ENCODE peak calls at places on chromosomes 16 and 17, in nine cellular contexts. R is cardiac fibroblast, I is fibroblast of lung, Z is fibroblast of mammary gland, K is pancreas, A is GM13977, X is uterus, J is Calu3, M is ovary. L is an unnamed sample.

GRCh38 chr16:70151941-70152509 is 21.6 kb upstream of the CLEC18C start:
- DNase-seq in R (peak; percentile 9), I (peak; percentile 52), Z (no peak), K (no peak), A (no peak), X (no peak), J (no peak), M (no peak), L (no peak)

GRCh38 chr16:87924937-87925670 is 11.2 kb downstream of the CA5A start:
- DNase-seq in R (no peak), I (no peak), Z (no peak), K (peak; percentile 89), A (no peak), X (no peak), J (no peak), M (no peak), L (no peak)

GRCh38 chr16:69112285-69113129 is 7.1 kb downstream of the HAS3 start:
- DNase-seq in R (peak; percentile 61), I (no peak), Z (peak; percentile 53), K (peak; percentile 53), A (peak; percentile 78), X (no peak), J (peak; percentile 83), M (no peak), L (peak; percentile 43)

GRCh38 chr17:17130077-17130844 is 75.9 kb downstream of the PLD6 start:
- DNase-seq in R (no peak), I (no peak), Z (no peak), K (no peak), A (no peak), X (no peak), J (no peak), M (no peak), L (no peak)

GRCh38 chr16:28623172-28623711 is 13.4 kb upstream of the SULT1A1 start:
- DNase-seq in R (no peak), I (peak; percentile 17), Z (no peak), K (peak; percentile 76), A (peak; percentile 54), X (no peak), J (peak; percentile 88), M (no peak), L (no peak)

GRCh38 chr17:64354824-64355535 is 35.7 kb downstream of the PECAM1 start:
- DNase-seq in R (peak; percentile 79), I (peak; percentile 60), Z (peak; percentile 86), K (no peak), A (no peak), X (no peak), J (no peak), M (no peak), L (no peak)

GRCh38 chr17:48593126-48593829 is at the start of gene HOXB5:
- DNase-seq in R (no peak), I (peak; percentile 54), Z (no peak), K (no peak), A (no peak), X (no peak), J (peak; percentile 30), M (no peak), L (no peak)

GRCh38 chr17:57604771-57605733 is 140.0 kb downstream of the CCDC182 start:
- DNase-seq in R (peak; percentile 55), I (peak; percentile 55), Z (no peak), K (no peak), A (peak; percentile 62), X (peak; percentile 57), J (no peak), M (peak; percentile 77), L (peak; percentile 45)

GRCh38 chr17:68432086-68432864 is 25.0 kb downstream of the WIPI1 start:
- DNase-seq in R (no peak), I (no peak), Z (no peak), K (no peak), A (no peak), X (no peak), J (no peak), M (no peak), L (no peak)

GRCh38 chr16:21684199-21684598 is 20.4 kb downstream of the OTOA start:
- DNase-seq in R (peak; percentile 13), I (no peak), Z (peak; percentile 4), K (no peak), A (no peak), X (no peak), J (peak; percentile 51), M (no peak), L (no peak)

GRCh38 chr17:41678411-41678906 is 10.2 kb upstream of the EIF1 start:
- DNase-seq in R (peak; percentile 36), I (peak; percentile 37), Z (no peak), K (no peak), A (no peak), X (no peak), J (peak; percentile 75), M (no peak), L (no peak)

GRCh38 chr16:72371307-72372081 is 199.5 kb upstream of the PMFBP1 start:
- DNase-seq in R (peak; percentile 48), I (peak; percentile 72), Z (peak; percentile 76), K (no peak), A (no peak), X (no peak), J (peak; percentile 37), M (no peak), L (peak; percentile 27)

GRCh38 chr16:19517424-19518089 is 4.3 kb downstream of the GDE1 start:
- DNase-seq in R (peak; percentile 72), I (peak; percentile 42), Z (peak; percentile 86), K (no peak), A (no peak), X (no peak), J (no peak), M (no peak), L (peak; percentile 17)

GRCh38 chr17:33753452-33753851 is 460.4 kb upstream of the ASIC2 start:
- DNase-seq in R (no peak), I (no peak), Z (no peak), K (no peak), A (no peak), X (no peak), J (no peak), M (no peak), L (no peak)

GRCh38 chr17:38328620-38329019 is 15.1 kb downstream of the GPR179 start:
- DNase-seq in R (no peak), I (no peak), Z (no peak), K (no peak), A (no peak), X (no peak), J (no peak), M (no peak), L (no peak)

DNA sequence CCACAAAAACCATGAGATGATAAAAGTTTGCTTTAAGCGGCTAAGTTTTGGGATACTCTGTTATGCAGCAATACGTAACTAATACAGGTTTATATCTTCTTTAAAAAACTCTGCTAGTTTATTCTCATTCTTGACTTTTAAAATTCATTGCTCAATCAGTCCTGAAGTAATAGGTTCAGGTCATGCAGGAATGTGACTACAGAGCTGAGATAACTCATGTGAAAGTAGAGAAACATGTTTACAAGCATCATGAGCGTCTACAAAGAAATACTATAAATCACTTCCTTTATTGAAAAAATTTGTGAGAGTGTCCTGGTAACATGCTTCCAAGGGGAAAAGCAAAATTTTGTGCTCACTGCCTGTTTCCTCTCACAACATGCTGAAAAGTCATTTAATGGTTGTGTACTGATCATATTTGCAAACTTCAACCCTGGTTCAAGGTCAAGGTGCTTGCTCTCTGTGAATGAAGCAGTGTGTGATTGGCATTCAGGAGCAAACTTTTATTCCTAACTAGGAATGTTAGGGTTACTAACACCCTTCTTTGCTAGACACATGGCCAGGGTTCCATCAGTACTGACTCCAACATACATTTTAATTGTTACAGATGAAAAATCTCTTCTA is 12.5 kb upstream of the TMIGD1 start:
- DNase-seq in R (peak; percentile 35), I (no peak), Z (peak; percentile 42), K (no peak), A (no peak), X (no peak), J (no peak), M (no peak), L (no peak)
- TF ChIP-seq CTCF in R (no peak), I (no peak), Z (no peak), K (no peak), A (no peak), X (no peak), J (no peak), M (no peak), L (no peak)

GRCh38 chr16:76857402-76857801 is 333.6 kb upstream of the MON1B start:
- DNase-seq in R (no peak), I (no peak), Z (no peak), K (no peak), A (no peak), X (no peak), J (no peak), M (no peak), L (no peak)

GRCh38 chr16:76856112-76856511 is 334.9 kb upstream of the MON1B start:
- DNase-seq in R (no peak), I (no peak), Z (no peak), K (no peak), A (no peak), X (no peak), J (no peak), M (no peak), L (no peak)

GRCh38 chr16:76854234-76854633 is 336.8 kb upstream of the MON1B start:
- DNase-seq in R (peak; percentile 18), I (no peak), Z (peak; percentile 8), K (no peak), A (no peak), X (no peak), J (peak; percentile 17), M (no peak), L (no peak)
- TF ChIP-seq CTCF in R (peak; percentile 24), I (no peak), Z (peak; percentile 17), K (no peak), A (no peak), X (no peak), J (no peak), M (no peak), L (no peak)

GRCh38 chr17:9729034-9729650 is 62.2 kb downstream of the DHRS7C start:
- DNase-seq in R (peak; percentile 51), I (peak; percentile 44), Z (peak; percentile 60), K (no peak), A (peak; percentile 76), X (no peak), J (peak; percentile 13), M (no peak), L (no peak)

GRCh38 chr17:9728005-9728404 is 63.4 kb downstream of the DHRS7C start:
- DNase-seq in R (no peak), I (no peak), Z (no peak), K (no peak), A (no peak), X (no peak), J (no peak), M (no peak), L (no peak)

GRCh38 chr17:9726291-9726690 is 65.1 kb downstream of the DHRS7C start:
- DNase-seq in R (no peak), I (no peak), Z (no peak), K (no peak), A (no peak), X (no peak), J (no peak), M (no peak), L (no peak)

GRCh38 chr17:9728564-9728963 is 62.8 kb downstream of the DHRS7C start:
- DNase-seq in R (no peak), I (no peak), Z (no peak), K (no peak), A (no peak), X (no peak), J (no peak), M (no peak), L (no peak)

GRCh38 chr17:9725575-9725974 is 65.8 kb downstream of the DHRS7C start:
- DNase-seq in R (no peak), I (peak; percentile 15), Z (no peak), K (no peak), A (no peak), X (no peak), J (no peak), M (no peak), L (no peak)
- TF ChIP-seq CTCF in R (no peak), I (no peak), Z (no peak), K (no peak), A (no peak), X (no peak), J (no peak), M (no peak), L (peak; percentile 59)

GRCh38 chr16:54285414-54286066 is 1.0 kb downstream of the IRX3 start:
- DNase-seq in R (peak; percentile 70), I (peak; percentile 39), Z (peak; percentile 39), K (no peak), A (peak; percentile 34), X (no peak), J (peak; percentile 45), M (no peak), L (no peak)
- TF ChIP-seq CTCF in R (no peak), I (no peak), Z (no peak), K (no peak), A (no peak), X (no peak), J (no peak), M (no peak), L (peak; percentile 8)